ENCODE peak calls at places on chromosomes 2 and 18, in nine cellular contexts. A is heart right ventricle, T is endodermal cell, E is mammary epithelial cell, Y is body of pancreas, M is esophagus squamous epithelium, P is heart left ventricle, D is HCT116, L is IMR-90. K is an unnamed sample. For H3K4me1, the result is how much of the 10 kb centered on the place peaks cover.

GRCh38 chr18:24518596-24518995 is 58.2 kb downstream of the HRH4 start:
- DNase-seq in D (no peak), E (no peak), M (no peak), T (no peak), A (no peak), P (no peak), Y (no peak), L (no peak), K (no peak)

GRCh38 chr2:195498176-195498575 is 158.8 kb upstream of the SLC39A10 start:
- DNase-seq in E (peak), D (peak), T (peak), A (no peak), L (peak), M (no peak), Y (peak), P (no peak), K (peak)

GRCh38 chr2:43003702-43004101 is 211.3 kb upstream of the HAAO start:
- DNase-seq in Y (no peak), E (no peak), T (peak), M (no peak), P (no peak), A (no peak), D (no peak), L (no peak), K (no peak)

GRCh38 chr2:37224063-37224462 is 7.3 kb downstream of the CEBPZ start:
- DNase-seq in E (no peak), P (no peak), A (no peak), L (no peak), D (no peak), T (no peak), M (no peak), Y (no peak), K (no peak)

GRCh38 chr2:193517615-193518014 is 1322.9 kb upstream of the TMEFF2 start:
- DNase-seq in A (no peak), L (no peak), T (no peak), D (no peak), E (peak), Y (no peak), M (no peak), P (no peak), K (no peak)

GRCh38 chr18:31942301-31942998 is 478 bp downstream of the TRAPPC8 start:
- DNase-seq in A (peak), D (no peak), Y (no peak), M (no peak), T (no peak), E (peak), P (peak), L (peak), K (peak)

GRCh38 chr2:238101891-238102841 is 2.0 kb downstream of the ESPNL start:
- DNase-seq in A (no peak), D (no peak), Y (no peak), L (no peak), T (peak), P (peak), E (no peak), M (no peak), K (no peak)

GRCh38 chr2:133884739-133885381 is 316.6 kb upstream of the NCKAP5 start:
- DNase-seq in E (peak), A (no peak), P (no peak), T (no peak), L (peak), M (no peak), D (no peak), Y (no peak), K (no peak)

GRCh38 chr2:109126501-109126860 is 2.5 kb upstream of the SH3RF3 start:
- DNase-seq in E (peak), M (no peak), T (no peak), P (no peak), Y (no peak), A (no peak), D (no peak), L (peak), K (no peak)

GRCh38 chr2:149004836-149005235 is 33.7 kb upstream of the LYPD6B start:
- DNase-seq in Y (no peak), L (no peak), T (no peak), E (peak), P (no peak), M (no peak), D (no peak), A (no peak), K (no peak)

GRCh38 chr2:12506846-12507245 is 209.9 kb upstream of the TRIB2 start:
- DNase-seq in A (no peak), D (no peak), L (peak), Y (no peak), M (no peak), T (no peak), E (no peak), P (no peak), K (no peak)

GRCh38 chr2:159797468-159798375 is at the start of gene CD302:
- DNase-seq in E (peak), A (peak), L (peak), D (no peak), T (peak), M (peak), P (peak), Y (peak), K (peak)

GRCh38 chr2:147197754-147198153 is 647.1 kb upstream of the ACVR2A start:
- DNase-seq in P (no peak), L (no peak), E (no peak), M (no peak), D (no peak), A (no peak), T (no peak), Y (no peak), K (no peak)

GRCh38 chr2:171893824-171894611 is at the start of gene SLC25A12:
- DNase-seq in T (peak), A (peak), L (peak), D (peak), P (peak), M (peak), Y (peak), E (peak), K (peak)

GRCh38 chr18:3060667-3061580 is 48.0 kb upstream of the LPIN2 start:
- DNase-seq in T (peak), Y (no peak), P (no peak), M (no peak), D (no peak), L (no peak), A (no peak), E (no peak), K (peak)

GRCh38 chr2:180050246-180050645 is 43.1 kb upstream of the CWC22 start:
- DNase-seq in P (no peak), T (no peak), E (no peak), D (no peak), A (no peak), M (no peak), L (peak), Y (no peak), K (no peak)

GRCh38 chr2:186422226-186422625 is 63.8 kb upstream of the ZC3H15 start:
- DNase-seq in D (no peak), E (peak), M (no peak), T (no peak), L (peak), A (peak), Y (peak), P (no peak), K (no peak)

GRCh38 chr18:78727057-78727739 is 252.4 kb upstream of the SALL3 start:
- DNase-seq in D (no peak), P (no peak), L (no peak), T (peak), Y (no peak), M (no peak), E (no peak), A (no peak), K (no peak)

GRCh38 chr18:55405655-55406373 is 182.2 kb downstream of the TCF4 start:
- DNase-seq in Y (peak), T (no peak), E (peak), D (no peak), P (peak), M (no peak), A (peak), L (peak), K (no peak)

GRCh38 chr2:145906356-145906755 is 1386.4 kb upstream of the ZEB2 start:
- DNase-seq in L (peak), D (peak), T (peak), E (peak), A (no peak), P (no peak), M (no peak), Y (no peak), K (no peak)

GRCh38 chr18:58528011-58528367 is 100.9 kb downstream of the ALPK2 start:
- DNase-seq in L (peak), A (no peak), D (no peak), P (no peak), Y (no peak), M (no peak), E (no peak), T (no peak), K (no peak)

GRCh38 chr2:100919316-100919715 is 82.8 kb upstream of the RPL31 start:
- DNase-seq in M (no peak), P (no peak), Y (no peak), A (no peak), D (no peak), T (peak), E (no peak), L (no peak), K (no peak)

GRCh38 chr2:149418065-149418464 is 87.7 kb downstream of the LYPD6 start:
- DNase-seq in A (no peak), T (no peak), D (no peak), M (no peak), E (no peak), Y (no peak), P (no peak), L (no peak), K (no peak)

GRCh38 chr2:2569836-2570235 is 238.8 kb upstream of the MYT1L start:
- DNase-seq in A (no peak), E (no peak), Y (no peak), T (no peak), L (no peak), M (no peak), D (no peak), P (no peak), K (no peak)
- TF ChIP-seq CTCF in A (no peak), E (no peak), Y (no peak), T (no peak), L (no peak), M (no peak), D (no peak), P (no peak), K (no peak)

GRCh38 chr18:59719533-59720325 is 22.5 kb upstream of the CCBE1 start:
- DNase-seq in A (no peak), P (no peak), Y (no peak), D (no peak), L (peak), M (no peak), E (no peak), T (no peak), K (no peak)
- H3K4me1 ChIP-seq in A (under half), P (under half), Y (under half), D (under half), L (under half), M (under half), E (under half), T (under half), K (under half)

GRCh38 chr2:218275368-218276072 is 5.2 kb downstream of the PNKD start:
- DNase-seq in Y (no peak), P (no peak), D (no peak), A (no peak), L (no peak), M (no peak), E (no peak), T (no peak), K (no peak)
- H3K4me3 ChIP-seq in Y (no peak), P (no peak), D (no peak), A (no peak), L (no peak), M (no peak), E (no peak), T (no peak), K (no peak)

GRCh38 chr2:56082665-56083064 is 101.1 kb upstream of the CCDC85A start:
- DNase-seq in A (no peak), M (no peak), T (no peak), P (no peak), Y (no peak), L (no peak), D (no peak), E (no peak), K (no peak)

GRCh38 chr2:56077352-56077915 is 106.4 kb upstream of the CCDC85A start:
- DNase-seq in A (no peak), M (no peak), T (peak), Y (peak), L (peak), D (peak), P (no peak), E (peak), K (no peak)
- TF ChIP-seq CTCF in A (no peak), M (no peak), T (peak), Y (peak), L (peak), D (peak), P (no peak), E (peak), K (no peak)

K was measured in CD8-positive, alpha-beta T cell.